ENCODE peak calls at places on chromosomes 11 and 22, in ten cellular contexts. W is CD4-positive, alpha-beta T cell; N is HL-60; M is iPS-NIHi11; L is GM06990; T is HT1080; V is sigmoid colon; F is astrocyte of the spinal cord; E is naive thymus-derived CD8-positive, alpha-beta T cell; R is T-helper 9 cell. A is an unnamed sample.

GRCh38 chr11:65645710-65646109 is 7.8 kb downstream of the SIPA1 start:
- DNase-seq in V (no peak), M (no peak), N (no peak), R (no peak), W (no peak), E (no peak), F (peak; percentile 42), L (no peak), T (no peak), A (no peak)

GRCh38 chr11:75443043-75443442 is 10.0 kb upstream of the KLHL35 start:
- DNase-seq in N (no peak), F (no peak), V (no peak), M (no peak), R (no peak), E (no peak), T (no peak), L (no peak), W (no peak), A (no peak)

GRCh38 chr22:37820350-37820749 is 2.8 kb upstream of the GALR3 start:
- DNase-seq in F (no peak), N (no peak), M (no peak), L (no peak), E (no peak), T (no peak), R (no peak), W (no peak), V (no peak), A (no peak)

GRCh38 chr11:59187587-59187986 is 15.7 kb downstream of the DTX4 start:
- DNase-seq in W (no peak), E (no peak), F (no peak), T (no peak), M (no peak), L (no peak), R (no peak), V (peak; percentile 94), N (peak; percentile 17), A (no peak)

GRCh38 chr11:132075447-132075846 is 705.0 kb downstream of the NTM start:
- DNase-seq in L (no peak), N (no peak), E (no peak), R (no peak), M (no peak), W (no peak), F (no peak), V (no peak), T (no peak), A (no peak)

GRCh38 chr11:85682330-85683305 is 3.4 kb downstream of the CCDC89 start:
- DNase-seq in T (peak; percentile 48), L (peak; percentile 32), F (peak; percentile 52), E (peak; percentile 65), M (no peak), W (peak; percentile 45), N (no peak), R (peak; percentile 28), V (peak; percentile 84), A (no peak)

GRCh38 chr11:22920939-22921565 is 60.8 kb upstream of the CCDC179 start:
- DNase-seq in L (no peak), W (no peak), N (peak; percentile 11), T (peak; percentile 67), M (peak; percentile 41), V (no peak), R (no peak), E (no peak), F (peak; percentile 57), A (no peak)

GRCh38 chr22:49993649-49994360 is 18.8 kb downstream of the IL17REL start:
- DNase-seq in N (no peak), L (no peak), V (no peak), T (no peak), R (no peak), M (no peak), E (no peak), F (no peak), W (no peak), A (no peak)

GRCh38 chr11:124276081-124276480 is 19.9 kb downstream of the OR8G5 start:
- DNase-seq in F (peak; percentile 84), L (no peak), N (no peak), T (peak; percentile 87), M (no peak), R (no peak), E (no peak), V (no peak), W (no peak), A (no peak)

GRCh38 chr22:37659066-37659896 is 758 bp downstream of the PDXP start:
- DNase-seq in F (no peak), T (no peak), L (peak; percentile 64), R (no peak), M (no peak), W (no peak), V (no peak), E (no peak), N (no peak), A (no peak)